ENCODE peak calls at places on chromosomes 2 and 18, in seven cellular contexts. D is psoas muscle, K is sigmoid colon, U is HCT116, T is transverse colon, R is right cardiac atrium, G is upper lobe of right lung. F is an unnamed sample. For H3K4me1, the result is how much of the 10 kb centered on the place peaks cover.

GRCh38 chr2:236085647-236086046 is 82.5 kb downstream of the GBX2 start:
- DNase-seq in K (no peak), G (no peak), R (peak), U (no peak), D (no peak), T (no peak), F (no peak)

GRCh38 chr2:236545814-236546480 is 23.7 kb upstream of the ACKR3 start:
- DNase-seq in U (no peak), D (no peak), T (no peak), G (no peak), K (no peak), R (no peak), F (no peak)

GRCh38 chr2:18413794-18414396 is 146.6 kb downstream of the RDH14 start:
- DNase-seq in U (peak), R (no peak), K (peak), G (no peak), T (no peak), D (no peak), F (no peak)

GRCh38 chr2:172710584-172711024 is 25.0 kb upstream of the RAPGEF4 start:
- DNase-seq in G (no peak), T (peak), K (no peak), U (no peak), D (no peak), R (no peak), F (no peak)

GRCh38 chr18:46341989-46342525 is 237.9 kb downstream of the HAUS1 start:
- DNase-seq in U (no peak), T (no peak), R (no peak), D (no peak), G (peak), K (peak), F (no peak)

GRCh38 chr2:1721706-1722483 is 22.4 kb downstream of the PXDN start:
- DNase-seq in D (no peak), T (no peak), K (peak), R (no peak), G (no peak), U (no peak), F (no peak)

GRCh38 chr18:3453540-3454364 is 3.8 kb downstream of the TGIF1 start:
- DNase-seq in T (peak), U (no peak), R (peak), K (peak), D (peak), G (peak), F (peak)

GRCh38 chr2:120791961-120792295 is 56.3 kb downstream of the GLI2 start:
- DNase-seq in D (no peak), R (no peak), G (no peak), K (no peak), T (no peak), U (peak), F (no peak)

GRCh38 chr2:128607440-128607839 is 288.8 kb upstream of the HS6ST1 start:
- DNase-seq in K (peak), D (no peak), T (no peak), U (no peak), R (no peak), G (peak), F (peak)

GRCh38 chr18:4284528-4284927 is 170.6 kb downstream of the DLGAP1 start:
- DNase-seq in T (no peak), G (no peak), D (no peak), R (no peak), U (no peak), K (no peak), F (no peak)

GRCh38 chr2:102366406-102367112 is 11.0 kb downstream of the IL18R1 start:
- DNase-seq in G (no peak), R (no peak), K (no peak), D (no peak), T (no peak), U (no peak), F (no peak)

GRCh38 chr2:230319211-230319862 is 7.7 kb upstream of the SP140L start:
- DNase-seq in K (no peak), G (no peak), D (no peak), R (no peak), U (no peak), T (peak), F (no peak)

GRCh38 chr2:209426432-209426831 is 2.6 kb downstream of the MAP2 start:
- DNase-seq in U (no peak), R (no peak), G (no peak), K (no peak), D (no peak), T (no peak), F (no peak)

GRCh38 chr2:226690471-226691024 is 109.1 kb downstream of the IRS1 start:
- DNase-seq in G (no peak), T (no peak), U (no peak), K (no peak), D (no peak), R (no peak), F (no peak)
- H3K27ac ChIP-seq in G (no peak), T (peak), U (peak), K (peak), D (peak), R (no peak), F (peak)

DNA sequence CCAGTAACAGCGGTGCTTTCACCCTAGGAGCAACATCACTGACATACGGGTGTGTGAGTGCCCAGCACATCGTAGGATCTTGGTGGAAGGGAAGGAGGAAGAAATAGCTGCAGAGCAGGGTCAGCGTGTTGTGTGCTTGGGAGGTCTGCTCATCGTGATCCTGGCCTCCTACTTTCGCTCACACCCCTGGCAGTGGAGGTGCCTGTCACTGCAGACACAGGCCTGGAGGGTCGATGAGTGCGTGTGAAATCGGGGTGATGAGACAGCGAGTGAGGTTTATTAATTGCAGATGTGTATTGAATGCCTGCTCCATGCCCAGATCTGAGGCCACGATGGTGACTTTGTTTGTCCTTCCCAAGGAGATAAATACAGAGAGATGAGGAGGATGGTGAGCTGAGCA is 126.1 kb downstream of the NCK2 start:
- DNase-seq in D (no peak), R (no peak), K (no peak), U (no peak), T (no peak), G (no peak), F (no peak)
- H3K4me1 ChIP-seq in D (under half), R (under half), K (under half), U (under half), T (under half), G (under half), F (half or more)

GRCh38 chr2:197500503-197501179 is 462 bp downstream of the HSPE1 start:
- DNase-seq in U (no peak), D (no peak), G (no peak), R (no peak), K (no peak), T (no peak), F (no peak)

GRCh38 chr2:197504512-197504911 is 4.3 kb downstream of the HSPE1 start:
- DNase-seq in R (no peak), D (no peak), K (no peak), U (no peak), T (no peak), G (no peak), F (no peak)

GRCh38 chr2:197502685-197503084 is 2.5 kb downstream of the HSPE1 start:
- DNase-seq in K (no peak), U (no peak), G (no peak), R (no peak), D (no peak), T (no peak), F (no peak)

GRCh38 chr2:197504000-197504399 is 3.8 kb downstream of the HSPE1 start:
- DNase-seq in R (no peak), U (no peak), K (no peak), G (no peak), D (no peak), T (no peak), F (no peak)

DNA sequence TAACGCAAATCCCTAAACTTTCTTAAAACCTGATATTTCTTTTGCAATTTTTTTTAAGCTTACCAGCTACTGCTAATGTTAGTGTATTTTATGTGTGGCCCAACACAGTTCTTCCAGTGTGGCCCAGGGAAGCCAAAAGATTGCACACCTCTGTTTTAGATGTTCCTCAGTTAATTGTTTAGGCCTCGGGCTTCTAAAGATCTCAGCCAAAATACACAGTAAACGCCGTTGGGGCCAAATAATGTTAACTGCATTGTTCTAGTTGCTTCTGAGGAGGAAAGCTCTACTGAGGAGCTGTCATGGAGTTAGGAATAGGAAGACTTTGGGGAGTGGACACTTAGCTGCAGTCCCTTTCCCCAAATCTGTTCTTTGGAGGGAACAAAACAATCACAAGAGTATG is 2.0 kb downstream of the HSPE1 start:
- DNase-seq in G (no peak), D (no peak), T (no peak), K (no peak), U (no peak), R (no peak), F (no peak)
- H3K27ac ChIP-seq in G (no peak), D (peak), T (peak), K (peak), U (peak), R (no peak), F (peak)

DNA sequence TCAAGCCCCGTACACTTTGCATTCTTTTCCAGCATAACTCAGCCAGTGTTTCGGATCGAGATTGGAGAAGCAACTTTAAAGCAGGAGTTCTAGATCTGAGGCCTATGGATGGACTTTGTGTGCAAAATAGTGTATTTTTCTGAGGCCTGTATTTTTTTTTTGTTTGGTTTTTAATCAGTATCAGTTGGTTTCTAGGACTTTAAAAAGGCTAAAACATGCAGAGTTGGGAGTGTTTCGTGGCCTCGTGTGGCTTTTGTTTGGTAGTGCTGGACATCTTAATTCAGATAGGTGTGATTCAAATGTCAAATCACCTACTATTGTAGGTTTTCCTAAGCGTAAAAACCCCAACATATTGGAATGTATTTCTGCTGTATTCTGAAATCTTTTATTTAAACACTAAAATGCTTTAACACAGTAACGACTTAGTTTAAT is 280 bp upstream of the PUS10 start:
- DNase-seq in K (no peak), D (no peak), U (no peak), R (no peak), G (no peak), T (no peak), F (no peak)
- H3K4me1 ChIP-seq in K (under half), D (under half), U (under half), R (under half), G (under half), T (under half), F (half or more)

GRCh38 chr18:73245345-73245744 is 377.6 kb upstream of the NETO1 start:
- DNase-seq in U (no peak), D (no peak), G (no peak), T (no peak), K (no peak), R (no peak), F (no peak)

GRCh38 chr18:73249030-73249429 is 381.2 kb upstream of the NETO1 start:
- DNase-seq in K (no peak), R (no peak), D (no peak), T (no peak), U (no peak), G (no peak), F (no peak)

GRCh38 chr18:73240899-73241298 is 373.1 kb upstream of the NETO1 start:
- DNase-seq in U (no peak), D (no peak), T (no peak), R (no peak), K (no peak), G (no peak), F (no peak)

DNA sequence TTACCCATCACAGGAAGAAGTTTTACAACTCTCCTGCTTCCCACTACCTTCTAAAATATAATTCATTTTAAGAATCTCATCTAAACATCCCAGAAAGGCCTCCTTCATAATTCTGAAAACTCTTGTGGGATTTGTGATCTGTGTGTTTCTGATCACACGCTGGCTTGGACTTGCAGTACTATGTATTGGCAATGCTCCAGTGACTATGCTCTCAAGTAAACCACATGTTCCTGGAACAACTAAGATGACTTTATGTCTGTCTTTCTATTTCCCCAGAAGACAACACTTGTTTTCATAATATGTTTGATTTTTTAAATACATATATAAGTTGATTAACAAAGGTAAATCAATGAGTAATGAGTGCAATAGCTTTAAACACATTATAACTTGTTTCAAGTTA is 376.6 kb upstream of the NETO1 start:
- DNase-seq in T (no peak), G (no peak), U (no peak), R (no peak), D (no peak), K (no peak), F (no peak)
- H3K27ac ChIP-seq in T (no peak), G (no peak), U (no peak), R (no peak), D (no peak), K (no peak), F (no peak)

DNA sequence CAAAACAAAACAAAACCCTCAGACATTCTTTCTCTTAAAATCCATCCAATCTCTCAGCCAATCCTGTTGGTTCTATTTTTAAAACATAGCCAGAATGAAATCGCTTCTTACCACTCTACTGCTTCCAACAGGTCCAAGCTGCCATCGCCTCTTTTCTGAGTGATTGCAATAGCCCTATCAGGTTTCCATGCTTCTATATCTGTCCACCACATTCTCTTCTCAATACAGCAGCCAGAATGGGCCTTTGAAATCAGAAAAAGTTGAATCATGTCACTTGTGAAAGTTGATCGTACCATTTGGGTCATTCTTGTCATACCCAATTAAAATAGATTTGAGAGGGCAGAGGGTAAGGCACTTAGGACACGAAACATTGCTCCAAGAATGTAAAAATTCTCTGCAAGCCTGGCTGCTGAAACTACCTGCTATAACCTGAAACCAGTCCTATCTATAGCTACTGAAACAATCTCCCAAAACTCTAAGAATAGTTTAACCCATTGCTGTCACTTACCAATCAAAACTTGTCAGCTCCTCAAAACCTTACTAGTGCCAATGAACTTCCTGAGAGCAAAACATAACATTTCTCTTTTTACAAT is 3.3 kb upstream of the MTLN start:
- DNase-seq in D (no peak), R (no peak), K (no peak), G (no peak), T (no peak), U (no peak), F (no peak)
- H3K4me1 ChIP-seq in D (under half), R (under half), K (under half), G (under half), T (under half), U (under half), F (under half)

GRCh38 chr2:215681799-215682594 is 246.1 kb upstream of the FN1 start:
- DNase-seq in K (no peak), D (no peak), T (no peak), U (no peak), G (no peak), R (no peak), F (no peak)

GRCh38 chr2:215683295-215683694 is 247.4 kb upstream of the FN1 start:
- DNase-seq in D (no peak), U (no peak), T (no peak), G (no peak), R (no peak), K (no peak), F (no peak)

GRCh38 chr2:215685218-215685962 is 249.5 kb upstream of the FN1 start:
- DNase-seq in G (no peak), R (no peak), K (no peak), U (no peak), T (no peak), D (no peak), F (no peak)

GRCh38 chr2:215687149-215688031 is 251.5 kb upstream of the FN1 start:
- DNase-seq in U (no peak), T (no peak), R (no peak), K (no peak), G (no peak), D (no peak), F (no peak)

DNA sequence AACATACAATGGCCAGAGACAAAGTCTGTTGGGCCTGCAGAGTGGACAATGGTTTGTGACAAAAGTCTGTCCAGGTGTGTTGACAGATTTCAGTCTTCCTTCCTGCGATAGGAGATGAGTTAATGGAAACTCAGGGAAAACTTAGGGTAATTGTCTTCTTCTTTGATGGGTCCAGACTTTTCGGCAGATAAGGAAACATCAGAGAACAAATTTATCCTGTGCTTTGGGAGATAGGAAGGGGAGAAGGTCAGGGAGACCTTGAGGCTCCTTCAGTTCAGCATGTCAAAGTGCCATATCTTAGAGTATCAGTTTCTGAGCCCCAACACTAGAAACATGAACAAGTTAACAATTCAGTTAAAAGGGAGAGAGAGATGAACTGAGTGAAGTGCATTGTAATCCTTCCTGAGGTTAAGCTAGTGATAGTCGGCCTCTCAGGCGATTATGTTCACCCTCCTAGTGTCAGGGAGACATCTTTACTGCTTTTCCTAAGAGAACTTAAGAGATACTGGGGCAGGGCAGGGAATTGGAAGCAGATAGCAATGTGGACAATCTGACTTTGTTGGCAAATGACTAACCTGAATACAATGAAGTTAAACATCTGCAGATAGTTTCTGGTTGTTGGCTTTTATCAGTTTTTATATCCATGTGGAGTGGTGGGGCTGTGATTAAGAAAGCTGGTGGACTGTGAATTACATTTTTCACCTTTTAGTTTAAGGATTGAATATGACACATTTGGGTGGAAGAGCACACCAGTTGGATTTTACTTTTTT is 248.8 kb upstream of the FN1 start:
- DNase-seq in G (no peak), U (no peak), T (no peak), D (no peak), R (no peak), K (no peak), F (no peak)
- H3K27ac ChIP-seq in G (no peak), U (no peak), T (no peak), D (no peak), R (no peak), K (peak), F (no peak)